ENCODE peak calls at places on chromosome 4, in nine cellular contexts. I, Z, H, O, V, G, X, M and W are unnamed samples. For H3K9me3, the result is how much of the 10 kb centered on the place peaks cover.

GRCh38 chr4:163495900-163496299 is 1.4 kb downstream of the TMA16 start:
- DNase-seq in Z (no peak), X (no peak), M (no peak), I (no peak), H (no peak), V (no peak), G (peak), O (no peak), W (no peak)

GRCh38 chr4:38752393-38752961 is 30.3 kb downstream of the TLR10 start:
- DNase-seq in H (no peak), O (no peak), I (no peak), V (no peak), Z (no peak), G (no peak), X (no peak), M (no peak), W (no peak)

GRCh38 chr4:16858275-16858752 is 40.1 kb downstream of the LDB2 start:
- DNase-seq in I (no peak), X (no peak), V (no peak), Z (no peak), O (no peak), M (no peak), H (no peak), G (no peak), W (no peak)

GRCh38 chr4:127698789-127699200 is 31.4 kb upstream of the SLC25A31 start:
- DNase-seq in X (no peak), M (peak), O (no peak), I (no peak), V (no peak), G (no peak), Z (no peak), H (no peak), W (no peak)

GRCh38 chr4:182143822-182144620 is 99.2 kb upstream of the TENM3 start:
- DNase-seq in H (peak), V (no peak), X (no peak), O (no peak), Z (no peak), M (no peak), G (peak), I (no peak), W (peak)

GRCh38 chr4:38600575-38600974 is 63.4 kb upstream of the KLF3 start:
- DNase-seq in M (no peak), G (no peak), Z (peak), V (no peak), H (no peak), O (no peak), I (no peak), X (no peak), W (no peak)

GRCh38 chr4:148399004-148399403 is 43.2 kb downstream of the NR3C2 start:
- DNase-seq in V (no peak), Z (no peak), O (no peak), G (no peak), X (no peak), I (no peak), M (no peak), H (no peak), W (no peak)

GRCh38 chr4:8771666-8772065 is 100.0 kb downstream of the HMX1 start:
- DNase-seq in I (no peak), X (peak), O (no peak), V (peak), H (no peak), M (no peak), Z (no peak), G (no peak), W (no peak)

GRCh38 chr4:72900952-72901351 is 168.6 kb downstream of the COX18 start:
- DNase-seq in H (no peak), O (no peak), Z (no peak), I (no peak), M (no peak), X (no peak), V (no peak), G (no peak), W (no peak)

GRCh38 chr4:151197258-151197657 is 79.7 kb upstream of the PRSS48 start:
- DNase-seq in H (no peak), I (no peak), X (peak), G (no peak), Z (no peak), M (no peak), V (no peak), O (no peak), W (no peak)

GRCh38 chr4:122744229-122744628 is 11.7 kb downstream of the BBS12 start:
- DNase-seq in I (no peak), G (no peak), H (no peak), O (no peak), Z (peak), X (no peak), M (no peak), V (no peak), W (no peak)

GRCh38 chr4:8120518-8120917 is 38.1 kb downstream of the ABLIM2 start:
- DNase-seq in X (no peak), V (no peak), I (no peak), O (no peak), Z (no peak), H (no peak), G (no peak), M (no peak), W (no peak)

GRCh38 chr4:8353158-8353495 is 83.6 kb downstream of the HTRA3 start:
- DNase-seq in H (no peak), X (peak), V (no peak), I (peak), Z (peak), M (no peak), G (no peak), O (no peak), W (no peak)

GRCh38 chr4:38664704-38665401 is 854 bp downstream of the KLF3 start:
- DNase-seq in Z (peak), G (peak), I (peak), O (peak), V (peak), M (no peak), X (peak), H (peak), W (peak)

GRCh38 chr4:43886196-43886595 is 562.4 kb downstream of the KCTD8 start:
- DNase-seq in I (no peak), Z (no peak), H (no peak), M (no peak), G (no peak), X (no peak), O (no peak), V (no peak), W (no peak)

GRCh38 chr4:3423406-3423805 is 18.4 kb upstream of the HGFAC start:
- DNase-seq in X (no peak), Z (no peak), H (no peak), V (no peak), M (no peak), O (no peak), I (no peak), G (no peak), W (no peak)

GRCh38 chr4:181970356-181970755 is 272.8 kb upstream of the TENM3 start:
- DNase-seq in M (no peak), O (no peak), G (no peak), X (no peak), V (no peak), Z (no peak), I (no peak), H (no peak), W (no peak)

GRCh38 chr4:101200561-101200960 is 146.8 kb downstream of the PPP3CA start:
- DNase-seq in V (no peak), X (no peak), G (no peak), I (no peak), M (peak), O (no peak), H (no peak), Z (no peak), W (no peak)

GRCh38 chr4:15078682-15079642 is 76.7 kb downstream of the CPEB2 start:
- DNase-seq in X (no peak), Z (no peak), O (no peak), I (no peak), M (no peak), H (no peak), G (no peak), V (no peak), W (no peak)

GRCh38 chr4:98642991-98643426 is 15.4 kb downstream of the TSPAN5 start:
- DNase-seq in V (no peak), O (no peak), H (no peak), X (no peak), G (no peak), I (no peak), Z (no peak), M (peak), W (no peak)

GRCh38 chr4:184275766-184276165 is 58.1 kb upstream of the ENPP6 start:
- DNase-seq in I (no peak), Z (no peak), G (no peak), O (peak), H (no peak), V (no peak), X (no peak), M (no peak), W (no peak)

GRCh38 chr4:108336076-108336475 is 167.3 kb upstream of the LEF1 start:
- DNase-seq in G (no peak), O (no peak), M (no peak), Z (no peak), I (no peak), H (no peak), V (no peak), X (no peak), W (no peak)

GRCh38 chr4:19408488-19408887 is 843.2 kb upstream of the SLIT2 start:
- DNase-seq in H (no peak), M (no peak), Z (no peak), G (no peak), V (no peak), O (no peak), X (no peak), I (no peak), W (no peak)

GRCh38 chr4:877502-877901 is 51.6 kb upstream of the CPLX1 start:
- DNase-seq in X (no peak), Z (no peak), V (no peak), G (no peak), I (no peak), M (no peak), O (no peak), H (no peak), W (no peak)

GRCh38 chr4:37693450-37694190 is 7.4 kb upstream of the RELL1 start:
- DNase-seq in G (no peak), O (no peak), X (no peak), H (no peak), M (no peak), I (no peak), V (no peak), Z (no peak), W (no peak)

GRCh38 chr4:38501698-38502097 is 162.3 kb upstream of the KLF3 start:
- DNase-seq in X (no peak), H (no peak), G (no peak), O (no peak), I (no peak), M (no peak), V (no peak), Z (no peak), W (no peak)

GRCh38 chr4:89108068-89108467 is 3.3 kb upstream of the TIGD2 start:
- DNase-seq in H (no peak), G (no peak), M (no peak), O (no peak), I (no peak), X (no peak), Z (no peak), V (no peak), W (no peak)

GRCh38 chr4:137949746-137950145 is 292.4 kb downstream of the SLC7A11 start:
- DNase-seq in M (no peak), V (no peak), X (no peak), I (no peak), H (no peak), O (no peak), G (no peak), Z (no peak), W (no peak)

GRCh38 chr4:153207027-153207426 is 2.8 kb downstream of the TRIM2 start:
- DNase-seq in O (no peak), G (no peak), V (no peak), M (no peak), Z (no peak), I (no peak), X (no peak), H (peak), W (no peak)

GRCh38 chr4:166318810-166319525 is 445.9 kb downstream of the TLL1 start:
- DNase-seq in Z (no peak), H (no peak), I (no peak), M (no peak), V (no peak), G (no peak), X (no peak), O (no peak), W (no peak)

GRCh38 chr4:153639556-153640475 is 44.3 kb upstream of the TLR2 start:
- DNase-seq in I (no peak), O (no peak), Z (no peak), V (no peak), X (no peak), M (no peak), G (no peak), H (no peak), W (no peak)

DNA sequence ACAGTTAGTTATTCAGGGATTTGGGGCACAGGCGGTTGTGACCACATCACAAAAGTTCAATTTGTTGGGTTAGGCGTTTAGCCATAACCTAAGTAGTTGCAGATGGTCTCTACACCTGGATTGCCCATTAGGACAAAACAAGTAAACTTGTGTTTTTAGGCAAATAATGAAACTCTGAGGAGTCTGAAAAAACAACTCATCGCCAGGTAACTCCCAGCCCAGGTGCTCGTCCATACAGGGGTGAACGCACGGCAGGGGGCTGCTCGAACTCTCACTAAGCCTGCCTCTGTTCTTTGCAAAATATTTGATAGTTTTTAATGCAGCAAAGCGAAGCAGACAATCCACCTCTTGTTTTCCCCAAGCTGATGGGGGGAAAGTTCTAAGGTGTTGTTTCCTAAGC is 571 bp upstream of the RHOH start:
- DNase-seq in H (no peak), V (no peak), M (no peak), O (no peak), G (no peak), Z (no peak), I (no peak), X (no peak), W (no peak)
- H3K4me3 ChIP-seq in H (peak), V (peak), M (no peak), O (no peak), G (no peak), Z (peak), I (no peak), X (no peak), W (no peak)

DNA sequence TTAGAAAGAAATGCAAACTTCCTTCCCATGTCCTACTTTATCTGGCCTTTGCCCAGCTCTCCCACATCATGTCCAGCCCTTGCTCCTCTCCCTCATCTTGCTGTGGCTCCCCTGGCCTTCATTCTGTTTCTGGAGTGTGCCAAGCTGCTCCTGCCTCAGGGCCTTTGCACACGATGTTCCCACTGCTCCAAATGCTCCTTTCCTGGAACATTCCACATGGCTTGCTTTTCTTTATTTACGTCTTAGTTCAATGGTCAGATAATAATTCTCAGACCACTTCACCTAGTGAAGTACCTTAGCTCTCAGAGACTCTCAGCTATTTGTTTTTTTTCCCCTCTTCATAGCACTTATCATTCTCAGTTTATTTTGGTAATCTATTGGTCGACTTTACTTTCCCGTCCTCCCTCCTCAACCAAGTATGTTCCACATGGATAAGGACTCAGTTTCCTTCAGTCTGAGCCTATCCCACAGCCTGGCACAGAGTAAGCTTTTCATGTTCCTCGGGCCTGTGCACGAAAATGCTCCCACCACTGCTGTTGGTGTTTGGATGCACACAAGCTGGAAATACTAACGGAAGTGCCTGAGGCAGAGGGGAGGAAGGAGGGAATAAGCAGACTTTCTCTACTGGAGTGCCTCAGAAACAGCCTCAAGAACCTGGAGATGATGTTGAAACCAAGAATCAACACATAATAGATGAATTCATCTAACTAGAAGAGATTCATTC is 23.4 kb upstream of the MAP9 start:
- DNase-seq in Z (no peak), O (no peak), M (no peak), I (no peak), H (no peak), G (no peak), X (no peak), V (no peak), W (no peak)
- TF ChIP-seq POLR2AphosphoS5 in Z (no peak), O (no peak), M (no peak), I (no peak), H (no peak), G (no peak), X (no peak), V (no peak), W (no peak)

GRCh38 chr4:41428205-41428940 is 109.6 kb upstream of the LIMCH1 start:
- DNase-seq in X (no peak), H (no peak), M (no peak), O (no peak), V (no peak), I (no peak), G (no peak), Z (no peak), W (no peak)

GRCh38 chr4:41428941-41429669 is 108.9 kb upstream of the LIMCH1 start:
- DNase-seq in X (no peak), V (no peak), M (no peak), Z (peak), I (no peak), O (no peak), H (no peak), G (no peak), W (no peak)

GRCh38 chr4:41432889-41433288 is 105.1 kb upstream of the LIMCH1 start:
- DNase-seq in H (no peak), X (no peak), O (no peak), G (no peak), I (no peak), Z (no peak), M (no peak), V (no peak), W (no peak)

GRCh38 chr4:41432219-41432618 is 105.7 kb upstream of the LIMCH1 start:
- DNase-seq in I (no peak), V (no peak), G (no peak), H (no peak), O (no peak), M (no peak), Z (no peak), X (no peak), W (no peak)

DNA sequence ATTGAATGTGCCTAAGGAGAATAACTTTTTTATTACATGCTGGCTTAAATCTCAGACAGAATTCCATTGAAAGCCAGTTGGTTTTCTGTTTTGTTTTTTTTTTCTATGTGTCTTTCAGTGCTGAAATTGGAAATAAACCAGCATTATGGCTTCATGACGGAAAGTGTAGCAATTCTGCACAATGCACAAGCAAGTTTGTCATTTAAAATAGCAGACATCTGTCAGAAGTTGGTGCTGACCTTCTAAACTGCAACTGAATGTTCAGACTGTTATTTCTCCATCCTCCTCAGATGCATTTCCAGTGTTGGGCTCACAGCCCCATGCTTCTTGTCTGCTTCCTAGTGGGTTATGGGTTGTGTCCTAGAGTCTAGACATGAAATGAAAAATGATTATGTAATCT is 107.2 kb upstream of the LIMCH1 start:
- DNase-seq in H (no peak), V (no peak), Z (no peak), M (no peak), G (no peak), X (no peak), I (no peak), O (no peak), W (no peak)
- H3K9me3 ChIP-seq in H (under half), V (under half), Z (under half), M (under half), G (under half), X (under half), I (under half), O (under half), W (under half)

GRCh38 chr4:140300271-140300970 is 73.0 kb upstream of the SCOC start:
- DNase-seq in G (no peak), X (no peak), O (no peak), Z (no peak), I (no peak), V (no peak), M (peak), H (peak), W (no peak)

GRCh38 chr4:140293979-140294378 is 79.5 kb upstream of the SCOC start:
- DNase-seq in O (no peak), X (no peak), I (no peak), G (no peak), M (no peak), Z (no peak), V (no peak), H (no peak), W (no peak)

GRCh38 chr4:140296871-140297570 is 76.4 kb upstream of the SCOC start:
- DNase-seq in I (no peak), Z (no peak), H (no peak), O (no peak), M (peak), V (no peak), G (no peak), X (no peak), W (no peak)

GRCh38 chr4:140298001-140298400 is 75.4 kb upstream of the SCOC start:
- DNase-seq in H (no peak), M (no peak), O (no peak), Z (no peak), G (no peak), I (no peak), V (no peak), X (no peak), W (no peak)

GRCh38 chr4:140296335-140296753 is 77.1 kb upstream of the SCOC start:
- DNase-seq in M (peak), G (peak), X (peak), I (peak), V (no peak), H (no peak), O (peak), Z (no peak), W (peak)
- H3K4me3 ChIP-seq in M (peak), G (peak), X (no peak), I (no peak), V (no peak), H (no peak), O (no peak), Z (no peak), W (no peak)

GRCh38 chr4:83112678-83113428 is 1.7 kb downstream of the PLAC8 start:
- DNase-seq in M (no peak), V (no peak), X (no peak), Z (no peak), G (no peak), I (no peak), O (no peak), H (no peak), W (peak)
- TF ChIP-seq POLR2AphosphoS5 in M (no peak), V (no peak), X (no peak), Z (no peak), G (peak), I (no peak), O (no peak), H (no peak), W (no peak)